ENCODE peak calls at places on chromosomes 3 and 15, in four cellular contexts. One of them, this sample, is unnamed. For H3K4me1 and H3K9me3, the result is how much of the 10 kb centered on the place peaks cover.

GRCh38 chr15:78070049-78070698 is 7.3 kb downstream of the TBC1D2B start:
- DNase-seq in CD4-positive, CD25-positive, alpha-beta regulatory T cell: no peak
- DNase-seq in A549: no peak
- DNase-seq in OCI-LY7: peak
- DNase-seq in this sample: peak

GRCh38 chr15:89105147-89105546 is 16.9 kb downstream of the ABHD2 start:
- DNase-seq in CD4-positive, CD25-positive, alpha-beta regulatory T cell: no peak
- DNase-seq in A549: peak
- DNase-seq in OCI-LY7: no peak
- DNase-seq in this sample: no peak

GRCh38 chr3:10495003-10495402 is 10.4 kb downstream of the ATP2B2 start:
- DNase-seq in CD4-positive, CD25-positive, alpha-beta regulatory T cell: no peak
- DNase-seq in A549: peak
- DNase-seq in OCI-LY7: no peak
- DNase-seq in this sample: peak

GRCh38 chr3:173920386-173920785 is 522.8 kb downstream of the NLGN1 start:
- DNase-seq in CD4-positive, CD25-positive, alpha-beta regulatory T cell: no peak
- DNase-seq in A549: no peak
- DNase-seq in OCI-LY7: no peak
- DNase-seq in this sample: no peak

GRCh38 chr3:112672716-112673506 is 32.0 kb upstream of the CCDC80 start:
- DNase-seq in CD4-positive, CD25-positive, alpha-beta regulatory T cell: no peak
- DNase-seq in A549: no peak
- DNase-seq in OCI-LY7: no peak
- DNase-seq in this sample: no peak

GRCh38 chr3:48466386-48467109 is 20.0 kb downstream of the ATRIP start:
- DNase-seq in CD4-positive, CD25-positive, alpha-beta regulatory T cell: no peak
- DNase-seq in A549: no peak
- DNase-seq in OCI-LY7: peak
- DNase-seq in this sample: peak

GRCh38 chr3:72593881-72594397 is 254.3 kb downstream of the SHQ1 start:
- DNase-seq in CD4-positive, CD25-positive, alpha-beta regulatory T cell: no peak
- DNase-seq in A549: no peak
- DNase-seq in OCI-LY7: no peak
- DNase-seq in this sample: no peak

GRCh38 chr3:21017115-21017852 is 733.7 kb downstream of the ZNF385D start:
- DNase-seq in CD4-positive, CD25-positive, alpha-beta regulatory T cell: no peak
- DNase-seq in A549: peak
- DNase-seq in OCI-LY7: no peak
- DNase-seq in this sample: no peak

GRCh38 chr3:46692566-46692983 is 904 bp downstream of the ALS2CL start:
- DNase-seq in CD4-positive, CD25-positive, alpha-beta regulatory T cell: no peak
- DNase-seq in A549: peak
- DNase-seq in OCI-LY7: no peak
- DNase-seq in this sample: peak

GRCh38 chr3:158381274-158381868 is 189.6 kb upstream of the MLF1 start:
- DNase-seq in CD4-positive, CD25-positive, alpha-beta regulatory T cell: no peak
- DNase-seq in A549: no peak
- DNase-seq in OCI-LY7: no peak
- DNase-seq in this sample: no peak

GRCh38 chr3:52798376-52798977 is 3.9 kb downstream of the ITIH3 start:
- DNase-seq in CD4-positive, CD25-positive, alpha-beta regulatory T cell: no peak
- DNase-seq in A549: no peak
- DNase-seq in OCI-LY7: no peak
- DNase-seq in this sample: no peak

GRCh38 chr3:52800079-52800478 is 5.5 kb downstream of the ITIH3 start:
- DNase-seq in CD4-positive, CD25-positive, alpha-beta regulatory T cell: no peak
- DNase-seq in A549: no peak
- DNase-seq in OCI-LY7: no peak
- DNase-seq in this sample: no peak

GRCh38 chr3:52805270-52806039 is 10.9 kb downstream of the ITIH3 start:
- DNase-seq in CD4-positive, CD25-positive, alpha-beta regulatory T cell: no peak
- DNase-seq in A549: no peak
- DNase-seq in OCI-LY7: no peak
- DNase-seq in this sample: peak

GRCh38 chr3:52798978-52799476 is 4.4 kb downstream of the ITIH3 start:
- DNase-seq in CD4-positive, CD25-positive, alpha-beta regulatory T cell: no peak
- DNase-seq in A549: peak
- DNase-seq in OCI-LY7: peak
- DNase-seq in this sample: no peak

GRCh38 chr3:52801839-52802238 is 7.2 kb downstream of the ITIH3 start:
- DNase-seq in CD4-positive, CD25-positive, alpha-beta regulatory T cell: no peak
- DNase-seq in A549: no peak
- DNase-seq in OCI-LY7: no peak
- DNase-seq in this sample: no peak
- H3K4me3 ChIP-seq in CD4-positive, CD25-positive, alpha-beta regulatory T cell: no peak
- H3K4me3 ChIP-seq in A549: no peak
- H3K4me3 ChIP-seq in OCI-LY7: no peak
- H3K4me3 ChIP-seq in this sample: no peak

DNA sequence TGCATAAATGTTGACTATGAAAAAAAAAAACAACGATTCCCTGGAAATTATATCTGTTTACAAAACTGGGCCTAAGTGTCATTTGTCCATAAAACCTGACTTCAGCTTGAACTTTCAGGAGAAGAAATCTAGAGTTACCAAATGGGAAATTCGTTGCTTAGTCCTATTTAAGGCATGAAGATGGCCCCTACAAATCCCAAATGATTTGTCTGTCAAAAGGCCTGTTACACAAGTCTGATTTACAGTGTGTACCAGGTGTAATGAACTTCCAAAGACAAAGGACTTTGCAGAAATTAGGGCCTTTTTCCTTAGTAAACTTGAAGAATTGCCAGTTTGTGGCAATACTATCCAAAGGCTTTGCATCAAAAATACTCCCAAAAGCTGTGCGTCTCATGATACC is 103.5 kb downstream of the OSBPL10 start:
- DNase-seq in CD4-positive, CD25-positive, alpha-beta regulatory T cell: no peak
- DNase-seq in A549: no peak
- DNase-seq in OCI-LY7: no peak
- DNase-seq in this sample: no peak
- H3K4me1 ChIP-seq in CD4-positive, CD25-positive, alpha-beta regulatory T cell: under half
- H3K4me1 ChIP-seq in A549: under half
- H3K4me1 ChIP-seq in OCI-LY7: half or more
- H3K4me1 ChIP-seq in this sample: under half

GRCh38 chr3:31653464-31653863 is 120.7 kb downstream of the STT3B start:
- DNase-seq in CD4-positive, CD25-positive, alpha-beta regulatory T cell: no peak
- DNase-seq in A549: no peak
- DNase-seq in OCI-LY7: no peak
- DNase-seq in this sample: no peak

GRCh38 chr3:31652296-31652695 is 119.6 kb downstream of the STT3B start:
- DNase-seq in CD4-positive, CD25-positive, alpha-beta regulatory T cell: no peak
- DNase-seq in A549: no peak
- DNase-seq in OCI-LY7: no peak
- DNase-seq in this sample: no peak

GRCh38 chr3:31659246-31659645 is 126.5 kb downstream of the STT3B start:
- DNase-seq in CD4-positive, CD25-positive, alpha-beta regulatory T cell: no peak
- DNase-seq in A549: no peak
- DNase-seq in OCI-LY7: no peak
- DNase-seq in this sample: no peak

DNA sequence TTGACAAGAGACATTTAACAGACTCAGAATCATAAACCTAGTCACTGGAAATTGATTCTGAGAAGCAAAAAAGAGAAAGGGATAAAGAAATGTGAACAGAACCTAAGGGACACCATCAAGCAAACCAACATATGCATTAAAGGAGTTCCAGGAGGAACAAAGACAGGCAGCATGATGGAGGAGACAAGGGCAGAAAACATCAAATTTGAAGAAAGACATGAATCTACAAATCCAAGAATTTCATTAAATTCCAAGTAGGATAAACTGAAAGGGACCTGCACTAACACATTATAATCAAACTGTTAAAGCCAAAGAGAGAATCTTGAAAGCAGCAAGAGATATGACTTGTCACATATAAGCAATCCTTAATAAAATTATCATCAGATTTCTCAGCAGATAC is 122.3 kb downstream of the STT3B start:
- DNase-seq in CD4-positive, CD25-positive, alpha-beta regulatory T cell: no peak
- DNase-seq in A549: no peak
- DNase-seq in OCI-LY7: no peak
- DNase-seq in this sample: no peak
- H3K9me3 ChIP-seq in CD4-positive, CD25-positive, alpha-beta regulatory T cell: half or more
- H3K9me3 ChIP-seq in A549: half or more
- H3K9me3 ChIP-seq in OCI-LY7: under half
- H3K9me3 ChIP-seq in this sample: half or more

DNA sequence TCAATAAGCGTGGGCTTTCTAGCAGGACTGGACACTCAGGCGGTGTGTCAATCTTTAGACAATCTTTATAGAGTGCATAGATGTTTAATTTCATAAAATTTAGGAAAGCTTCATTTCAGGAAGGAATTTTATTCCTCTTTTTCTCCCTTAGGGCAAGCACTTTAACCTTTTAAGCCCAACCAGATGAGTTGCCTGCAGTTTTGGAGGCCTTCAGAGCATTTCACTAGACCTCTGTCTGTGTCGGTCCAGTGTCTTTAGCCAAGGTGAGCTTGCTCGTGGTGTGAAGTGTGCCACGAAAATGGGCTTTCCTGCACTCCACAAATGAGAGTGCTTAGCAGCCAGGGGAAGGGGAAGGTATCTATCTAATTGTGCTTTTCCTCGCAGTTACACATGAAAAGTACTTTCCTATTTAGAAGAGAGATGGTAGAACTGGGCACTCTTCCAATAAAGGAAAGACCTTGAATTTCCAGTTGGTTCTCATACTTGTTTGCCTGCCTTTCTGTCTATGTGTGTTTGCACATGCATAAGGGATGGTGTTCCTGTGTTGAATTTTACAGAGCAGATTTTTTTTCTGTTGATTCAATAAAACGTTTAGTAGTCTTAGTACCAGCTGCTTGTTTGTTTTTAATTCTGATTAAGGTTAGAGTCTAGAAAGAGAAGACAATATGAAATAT is 53.6 kb downstream of the FEZF2 start:
- DNase-seq in CD4-positive, CD25-positive, alpha-beta regulatory T cell: no peak
- DNase-seq in A549: no peak
- DNase-seq in OCI-LY7: no peak
- DNase-seq in this sample: no peak
- H3K4me3 ChIP-seq in CD4-positive, CD25-positive, alpha-beta regulatory T cell: no peak
- H3K4me3 ChIP-seq in A549: peak
- H3K4me3 ChIP-seq in OCI-LY7: no peak
- H3K4me3 ChIP-seq in this sample: peak

GRCh38 chr3:49805884-49806701 is 3.0 kb downstream of the INKA1 start:
- DNase-seq in CD4-positive, CD25-positive, alpha-beta regulatory T cell: no peak
- DNase-seq in A549: no peak
- DNase-seq in OCI-LY7: peak
- DNase-seq in this sample: no peak
- H3K4me1 ChIP-seq in CD4-positive, CD25-positive, alpha-beta regulatory T cell: under half
- H3K4me1 ChIP-seq in A549: under half
- H3K4me1 ChIP-seq in OCI-LY7: half or more
- H3K4me1 ChIP-seq in this sample: under half

This sample was measured in left lung.